ENCODE peak calls at places on chromosomes 7 and 10, in eight cellular contexts. One of them, this sample, is unnamed.

GRCh38 chr10:118768041-118768933 is 13.5 kb upstream of the CACUL1 start:
- DNase-seq in left ventricle myocardium inferior: no peak
- DNase-seq in thoracic aorta: no peak
- DNase-seq in mucosa of descending colon: no peak
- DNase-seq in neural crest cell: no peak
- DNase-seq in GM20000: no peak
- DNase-seq in IMR-90: no peak
- DNase-seq in CD8-positive, alpha-beta T cell: no peak
- DNase-seq in this sample: no peak

GRCh38 chr10:92366412-92367021 is 75.5 kb downstream of the MARCHF5 start:
- DNase-seq in left ventricle myocardium inferior: no peak
- DNase-seq in thoracic aorta: no peak
- DNase-seq in mucosa of descending colon: no peak
- DNase-seq in neural crest cell: no peak
- DNase-seq in GM20000: no peak
- DNase-seq in IMR-90: no peak
- DNase-seq in CD8-positive, alpha-beta T cell: no peak
- DNase-seq in this sample: no peak

GRCh38 chr10:79047875-79048638 is 20.7 kb upstream of the ZMIZ1 start:
- DNase-seq in left ventricle myocardium inferior: peak; percentile 29
- DNase-seq in thoracic aorta: no peak
- DNase-seq in mucosa of descending colon: peak; percentile 75
- DNase-seq in neural crest cell: no peak
- DNase-seq in GM20000: peak; percentile 53
- DNase-seq in IMR-90: no peak
- DNase-seq in CD8-positive, alpha-beta T cell: peak; percentile 60
- DNase-seq in this sample: no peak

GRCh38 chr10:32893431-32893830 is 64.6 kb downstream of the ITGB1 start:
- DNase-seq in left ventricle myocardium inferior: no peak
- DNase-seq in thoracic aorta: no peak
- DNase-seq in mucosa of descending colon: no peak
- DNase-seq in neural crest cell: no peak
- DNase-seq in GM20000: no peak
- DNase-seq in IMR-90: no peak
- DNase-seq in CD8-positive, alpha-beta T cell: no peak
- DNase-seq in this sample: no peak

GRCh38 chr10:79243211-79244067 is 103.8 kb upstream of the PPIF start:
- DNase-seq in left ventricle myocardium inferior: no peak
- DNase-seq in thoracic aorta: no peak
- DNase-seq in mucosa of descending colon: peak; percentile 80
- DNase-seq in neural crest cell: peak; percentile 45
- DNase-seq in GM20000: peak; percentile 87
- DNase-seq in IMR-90: no peak
- DNase-seq in CD8-positive, alpha-beta T cell: peak; percentile 58
- DNase-seq in this sample: peak; percentile 27

GRCh38 chr10:87931836-87932230 is 68.4 kb downstream of the PTEN start:
- DNase-seq in left ventricle myocardium inferior: no peak
- DNase-seq in thoracic aorta: no peak
- DNase-seq in mucosa of descending colon: no peak
- DNase-seq in neural crest cell: no peak
- DNase-seq in GM20000: no peak
- DNase-seq in IMR-90: peak; percentile 60
- DNase-seq in CD8-positive, alpha-beta T cell: no peak
- DNase-seq in this sample: peak; percentile 56

GRCh38 chr10:3137958-3138726 is 34.4 kb downstream of the PITRM1 start:
- DNase-seq in left ventricle myocardium inferior: no peak
- DNase-seq in thoracic aorta: no peak
- DNase-seq in mucosa of descending colon: no peak
- DNase-seq in neural crest cell: no peak
- DNase-seq in GM20000: no peak
- DNase-seq in IMR-90: no peak
- DNase-seq in CD8-positive, alpha-beta T cell: no peak
- DNase-seq in this sample: no peak

GRCh38 chr10:53325073-53325472 is 552.5 kb upstream of the MBL2 start:
- DNase-seq in left ventricle myocardium inferior: no peak
- DNase-seq in thoracic aorta: no peak
- DNase-seq in mucosa of descending colon: no peak
- DNase-seq in neural crest cell: no peak
- DNase-seq in GM20000: no peak
- DNase-seq in IMR-90: peak; percentile 53
- DNase-seq in CD8-positive, alpha-beta T cell: no peak
- DNase-seq in this sample: no peak

GRCh38 chr10:73386583-73386982 is 27.3 kb downstream of the ANXA7 start:
- DNase-seq in left ventricle myocardium inferior: no peak
- DNase-seq in thoracic aorta: no peak
- DNase-seq in mucosa of descending colon: no peak
- DNase-seq in neural crest cell: no peak
- DNase-seq in GM20000: no peak
- DNase-seq in IMR-90: no peak
- DNase-seq in CD8-positive, alpha-beta T cell: no peak
- DNase-seq in this sample: no peak

GRCh38 chr10:79929409-79929904 is 19.4 kb downstream of the SFTPD start:
- DNase-seq in left ventricle myocardium inferior: peak; percentile 84
- DNase-seq in thoracic aorta: no peak
- DNase-seq in mucosa of descending colon: peak; percentile 76
- DNase-seq in neural crest cell: peak; percentile 75
- DNase-seq in GM20000: peak; percentile 76
- DNase-seq in IMR-90: peak; percentile 58
- DNase-seq in CD8-positive, alpha-beta T cell: peak; percentile 54
- DNase-seq in this sample: peak; percentile 46

GRCh38 chr10:14353291-14353913 is 22.7 kb upstream of the FRMD4A start:
- DNase-seq in left ventricle myocardium inferior: no peak
- DNase-seq in thoracic aorta: no peak
- DNase-seq in mucosa of descending colon: no peak
- DNase-seq in neural crest cell: no peak
- DNase-seq in GM20000: no peak
- DNase-seq in IMR-90: no peak
- DNase-seq in CD8-positive, alpha-beta T cell: no peak
- DNase-seq in this sample: no peak

GRCh38 chr10:53765311-53765710 is 992.7 kb upstream of the MBL2 start:
- DNase-seq in left ventricle myocardium inferior: no peak
- DNase-seq in thoracic aorta: no peak
- DNase-seq in mucosa of descending colon: no peak
- DNase-seq in neural crest cell: no peak
- DNase-seq in GM20000: no peak
- DNase-seq in IMR-90: no peak
- DNase-seq in CD8-positive, alpha-beta T cell: no peak
- DNase-seq in this sample: no peak

GRCh38 chr10:67609996-67610793 is 85.8 kb downstream of the CTNNA3 start:
- DNase-seq in left ventricle myocardium inferior: no peak
- DNase-seq in thoracic aorta: no peak
- DNase-seq in mucosa of descending colon: no peak
- DNase-seq in neural crest cell: no peak
- DNase-seq in GM20000: no peak
- DNase-seq in IMR-90: peak; percentile 46
- DNase-seq in CD8-positive, alpha-beta T cell: no peak
- DNase-seq in this sample: peak; percentile 3

GRCh38 chr10:125606406-125606805 is 76.6 kb downstream of the TEX36 start:
- DNase-seq in left ventricle myocardium inferior: no peak
- DNase-seq in thoracic aorta: no peak
- DNase-seq in mucosa of descending colon: no peak
- DNase-seq in neural crest cell: no peak
- DNase-seq in GM20000: no peak
- DNase-seq in IMR-90: no peak
- DNase-seq in CD8-positive, alpha-beta T cell: no peak
- DNase-seq in this sample: no peak

GRCh38 chr7:89401099-89401498 is 605.6 kb upstream of the TEX47 start:
- DNase-seq in left ventricle myocardium inferior: no peak
- DNase-seq in thoracic aorta: no peak
- DNase-seq in mucosa of descending colon: no peak
- DNase-seq in neural crest cell: no peak
- DNase-seq in GM20000: no peak
- DNase-seq in IMR-90: no peak
- DNase-seq in CD8-positive, alpha-beta T cell: no peak
- DNase-seq in this sample: no peak

GRCh38 chr7:30207376-30207775 is 72.6 kb downstream of the MTURN start:
- DNase-seq in left ventricle myocardium inferior: no peak
- DNase-seq in thoracic aorta: no peak
- DNase-seq in mucosa of descending colon: no peak
- DNase-seq in neural crest cell: no peak
- DNase-seq in GM20000: no peak
- DNase-seq in IMR-90: no peak
- DNase-seq in CD8-positive, alpha-beta T cell: no peak
- DNase-seq in this sample: no peak

GRCh38 chr7:129502708-129503685 is 666 bp downstream of the SMKR1 start:
- DNase-seq in left ventricle myocardium inferior: no peak
- DNase-seq in thoracic aorta: no peak
- DNase-seq in mucosa of descending colon: no peak
- DNase-seq in neural crest cell: peak; percentile 15
- DNase-seq in GM20000: peak; percentile 38
- DNase-seq in IMR-90: no peak
- DNase-seq in CD8-positive, alpha-beta T cell: peak; percentile 38
- DNase-seq in this sample: no peak

GRCh38 chr10:11304906-11305585 is 287.4 kb downstream of the CELF2 start:
- DNase-seq in left ventricle myocardium inferior: no peak
- DNase-seq in thoracic aorta: no peak
- DNase-seq in mucosa of descending colon: no peak
- DNase-seq in neural crest cell: no peak
- DNase-seq in GM20000: no peak
- DNase-seq in IMR-90: no peak
- DNase-seq in CD8-positive, alpha-beta T cell: no peak
- DNase-seq in this sample: no peak

GRCh38 chr7:92722541-92722940 is 113.8 kb downstream of the CDK6 start:
- DNase-seq in left ventricle myocardium inferior: no peak
- DNase-seq in thoracic aorta: no peak
- DNase-seq in mucosa of descending colon: no peak
- DNase-seq in neural crest cell: no peak
- DNase-seq in GM20000: no peak
- DNase-seq in IMR-90: peak; percentile 66
- DNase-seq in CD8-positive, alpha-beta T cell: no peak
- DNase-seq in this sample: no peak

DNA sequence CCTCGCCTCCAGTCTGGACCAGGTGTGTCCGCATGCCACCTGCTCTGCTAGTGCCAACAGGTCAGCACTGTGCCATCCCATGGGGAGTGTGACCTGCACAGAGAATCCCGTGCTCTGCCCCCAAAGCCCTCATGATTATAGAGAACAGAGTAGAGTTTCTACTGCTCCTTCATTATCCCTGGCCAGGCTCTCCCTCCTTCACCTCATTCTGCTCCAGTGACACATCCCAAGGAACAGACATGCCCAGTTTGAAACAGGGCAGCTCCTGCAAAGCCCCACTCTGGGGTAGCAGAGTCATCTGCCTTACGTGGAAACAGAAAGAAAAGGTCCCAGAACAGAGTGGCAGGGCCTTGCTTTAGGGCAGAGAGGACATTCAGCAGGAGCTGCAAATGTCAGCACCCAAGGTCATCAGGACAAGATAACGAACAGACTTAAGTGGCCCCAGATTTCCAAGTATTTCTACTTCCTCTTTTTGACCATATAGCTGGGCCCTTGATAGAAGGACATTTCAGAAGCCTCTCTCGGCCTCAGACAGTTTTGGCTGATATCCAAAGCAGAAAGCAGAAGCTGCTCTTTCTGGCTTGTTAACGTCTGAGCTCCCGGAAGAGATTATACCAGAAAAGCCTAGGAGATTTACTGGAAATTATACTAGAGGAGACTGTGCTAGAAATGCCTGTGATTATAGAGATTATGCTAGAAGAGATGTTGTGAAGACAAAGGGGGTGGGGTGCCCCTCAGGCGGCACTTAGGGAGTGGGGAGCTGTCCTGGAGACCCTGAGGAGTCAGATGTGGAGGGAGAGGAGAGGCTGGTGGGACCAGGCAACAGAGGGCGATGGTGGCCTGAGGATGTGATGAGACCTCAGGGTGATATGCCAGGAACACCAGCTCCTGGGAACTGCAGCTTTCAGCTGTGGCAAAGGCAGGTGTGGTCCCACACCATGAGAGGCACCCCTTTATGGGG is 12.6 kb downstream of the TMEM176B start:
- DNase-seq in left ventricle myocardium inferior: no peak
- DNase-seq in thoracic aorta: no peak
- DNase-seq in mucosa of descending colon: no peak
- DNase-seq in neural crest cell: no peak
- DNase-seq in GM20000: no peak
- DNase-seq in IMR-90: no peak
- DNase-seq in CD8-positive, alpha-beta T cell: no peak
- DNase-seq in this sample: no peak
- TF ChIP-seq CTCF in left ventricle myocardium inferior: peak; percentile 16
- TF ChIP-seq CTCF in thoracic aorta: no peak
- TF ChIP-seq CTCF in mucosa of descending colon: no peak
- TF ChIP-seq CTCF in neural crest cell: no peak
- TF ChIP-seq CTCF in GM20000: no peak
- TF ChIP-seq CTCF in IMR-90: no peak
- TF ChIP-seq CTCF in CD8-positive, alpha-beta T cell: no peak
- TF ChIP-seq CTCF in this sample: no peak

GRCh38 chr10:71806706-71807556 is 33.6 kb upstream of the VSIR start:
- DNase-seq in left ventricle myocardium inferior: no peak
- DNase-seq in thoracic aorta: no peak
- DNase-seq in mucosa of descending colon: no peak
- DNase-seq in neural crest cell: no peak
- DNase-seq in GM20000: no peak
- DNase-seq in IMR-90: no peak
- DNase-seq in CD8-positive, alpha-beta T cell: no peak
- DNase-seq in this sample: no peak
- TF ChIP-seq CTCF in left ventricle myocardium inferior: no peak
- TF ChIP-seq CTCF in thoracic aorta: no peak
- TF ChIP-seq CTCF in mucosa of descending colon: no peak
- TF ChIP-seq CTCF in neural crest cell: no peak
- TF ChIP-seq CTCF in GM20000: no peak
- TF ChIP-seq CTCF in IMR-90: no peak
- TF ChIP-seq CTCF in CD8-positive, alpha-beta T cell: no peak
- TF ChIP-seq CTCF in this sample: no peak

GRCh38 chr7:105396566-105396965 is 7.8 kb upstream of the SRPK2 start:
- DNase-seq in left ventricle myocardium inferior: no peak
- DNase-seq in thoracic aorta: no peak
- DNase-seq in mucosa of descending colon: no peak
- DNase-seq in neural crest cell: no peak
- DNase-seq in GM20000: no peak
- DNase-seq in IMR-90: no peak
- DNase-seq in CD8-positive, alpha-beta T cell: no peak
- DNase-seq in this sample: no peak

GRCh38 chr7:105403128-105403527 is 14.4 kb upstream of the SRPK2 start:
- DNase-seq in left ventricle myocardium inferior: no peak
- DNase-seq in thoracic aorta: no peak
- DNase-seq in mucosa of descending colon: no peak
- DNase-seq in neural crest cell: no peak
- DNase-seq in GM20000: no peak
- DNase-seq in IMR-90: no peak
- DNase-seq in CD8-positive, alpha-beta T cell: no peak
- DNase-seq in this sample: no peak

GRCh38 chr7:105402221-105403095 is 13.7 kb upstream of the SRPK2 start:
- DNase-seq in left ventricle myocardium inferior: no peak
- DNase-seq in thoracic aorta: no peak
- DNase-seq in mucosa of descending colon: no peak
- DNase-seq in neural crest cell: no peak
- DNase-seq in GM20000: no peak
- DNase-seq in IMR-90: peak; percentile 55
- DNase-seq in CD8-positive, alpha-beta T cell: no peak
- DNase-seq in this sample: peak; percentile 14

GRCh38 chr7:105399043-105399725 is 10.5 kb upstream of the SRPK2 start:
- DNase-seq in left ventricle myocardium inferior: no peak
- DNase-seq in thoracic aorta: no peak
- DNase-seq in mucosa of descending colon: no peak
- DNase-seq in neural crest cell: no peak
- DNase-seq in GM20000: no peak
- DNase-seq in IMR-90: peak; percentile 52
- DNase-seq in CD8-positive, alpha-beta T cell: no peak
- DNase-seq in this sample: peak; percentile 14
- TF ChIP-seq CTCF in left ventricle myocardium inferior: no peak
- TF ChIP-seq CTCF in thoracic aorta: no peak
- TF ChIP-seq CTCF in mucosa of descending colon: no peak
- TF ChIP-seq CTCF in neural crest cell: peak; percentile 59
- TF ChIP-seq CTCF in GM20000: no peak
- TF ChIP-seq CTCF in IMR-90: peak; percentile 52
- TF ChIP-seq CTCF in CD8-positive, alpha-beta T cell: no peak
- TF ChIP-seq CTCF in this sample: peak; percentile 74

GRCh38 chr7:157792954-157793353 is 456.1 kb downstream of the DNAJB6 start:
- DNase-seq in left ventricle myocardium inferior: no peak
- DNase-seq in thoracic aorta: no peak
- DNase-seq in mucosa of descending colon: peak; percentile 4
- DNase-seq in neural crest cell: no peak
- DNase-seq in GM20000: no peak
- DNase-seq in IMR-90: no peak
- DNase-seq in CD8-positive, alpha-beta T cell: no peak
- DNase-seq in this sample: no peak
- TF ChIP-seq CTCF in left ventricle myocardium inferior: no peak
- TF ChIP-seq CTCF in thoracic aorta: no peak
- TF ChIP-seq CTCF in mucosa of descending colon: no peak
- TF ChIP-seq CTCF in neural crest cell: no peak
- TF ChIP-seq CTCF in GM20000: no peak
- TF ChIP-seq CTCF in IMR-90: no peak
- TF ChIP-seq CTCF in CD8-positive, alpha-beta T cell: no peak
- TF ChIP-seq CTCF in this sample: no peak